ENCODE peak calls at places on chromosomes 11 and 22, in seven cellular contexts. W is substantia nigra, T is mesendoderm, F is MG63, A is HL-60, R is glutamatergic neuron, N is NCI-H1417. M is an unnamed sample.

GRCh38 chr11:7347611-7348431 is 96.1 kb downstream of the SYT9 start:
- DNase-seq in A (no peak), W (no peak), N (no peak), F (no peak), R (no peak), T (no peak), M (no peak)

GRCh38 chr11:74090701-74091100 is 80.1 kb downstream of the C2CD3 start:
- DNase-seq in W (no peak), N (peak; percentile 9), A (no peak), T (peak; percentile 10), R (no peak), F (no peak), M (no peak)

GRCh38 chr11:104764718-104765045 is 133.6 kb downstream of the CASP12 start:
- DNase-seq in F (no peak), N (peak; percentile 9), A (no peak), R (no peak), W (no peak), T (no peak), M (no peak)

GRCh38 chr11:17012712-17013547 is 1.3 kb downstream of the PLEKHA7 start:
- DNase-seq in N (peak; percentile 77), A (no peak), W (peak; percentile 33), F (no peak), T (peak; percentile 28), R (peak; percentile 38), M (peak; percentile 65)

GRCh38 chr11:123381817-123382554 is 48.1 kb upstream of the GRAMD1B start:
- DNase-seq in N (no peak), R (no peak), A (no peak), W (no peak), F (no peak), T (no peak), M (no peak)

GRCh38 chr11:70608568-70609314 is 210.4 kb downstream of the CTTN start:
- DNase-seq in N (peak; percentile 16), W (no peak), R (peak; percentile 51), F (no peak), A (no peak), T (peak; percentile 16), M (no peak)

GRCh38 chr11:68036141-68036716 is 2.6 kb upstream of the TCIRG1 start:
- DNase-seq in F (no peak), N (no peak), A (peak; percentile 84), T (no peak), W (no peak), R (peak; percentile 11), M (no peak)

GRCh38 chr11:67437082-67437821 is at the start of gene PTPRCAP:
- DNase-seq in F (no peak), N (no peak), T (peak; percentile 71), R (no peak), W (no peak), A (peak; percentile 89), M (no peak)

GRCh38 chr22:29272624-29273023 is 4.6 kb downstream of the EWSR1 start:
- DNase-seq in R (no peak), W (no peak), F (no peak), N (no peak), A (no peak), T (no peak), M (no peak)

GRCh38 chr11:105139669-105140068 is at the start of gene CARD18:
- DNase-seq in T (no peak), N (no peak), A (no peak), R (no peak), F (no peak), W (no peak), M (no peak)

GRCh38 chr22:50284479-50284878 is 14.3 kb upstream of the MAPK11 start:
- DNase-seq in R (no peak), W (no peak), N (no peak), T (no peak), F (no peak), A (no peak), M (no peak)

GRCh38 chr22:30878516-30879365 is 89.8 kb downstream of the MORC2 start:
- DNase-seq in N (no peak), F (no peak), T (no peak), W (no peak), R (peak; percentile 54), A (no peak), M (no peak)

GRCh38 chr11:33828604-33829429 is 54.5 kb upstream of the FBXO3 start:
- DNase-seq in W (no peak), F (no peak), A (no peak), N (no peak), T (no peak), R (no peak), M (no peak)

GRCh38 chr11:34344410-34345011 is 13.3 kb downstream of the ABTB2 start:
- DNase-seq in R (no peak), F (peak; percentile 45), T (no peak), N (no peak), A (no peak), W (no peak), M (no peak)

GRCh38 chr11:68843703-68844312 is 2.1 kb upstream of the CPT1A start:
- DNase-seq in W (peak; percentile 14), F (no peak), N (peak; percentile 94), A (peak; percentile 87), R (peak; percentile 45), T (peak; percentile 89), M (no peak)

GRCh38 chr11:123434911-123435310 is 4.8 kb downstream of the GRAMD1B start:
- DNase-seq in N (no peak), A (peak; percentile 33), T (peak; percentile 89), R (no peak), F (no peak), W (no peak), M (no peak)

GRCh38 chr11:107545101-107545514 is 20.4 kb downstream of the ALKBH8 start:
- DNase-seq in R (no peak), A (no peak), F (no peak), T (no peak), W (no peak), N (no peak), M (no peak)

GRCh38 chr11:75574698-75575265 is 12.7 kb downstream of the SERPINH1 start:
- DNase-seq in F (no peak), W (no peak), N (no peak), R (no peak), T (peak; percentile 47), A (no peak), M (no peak)

GRCh38 chr11:22583963-22584492 is 41.6 kb downstream of the FANCF start:
- DNase-seq in W (no peak), N (no peak), R (no peak), F (no peak), A (no peak), T (no peak), M (no peak)

GRCh38 chr11:63841554-63841953 is 2.6 kb downstream of the MARK2 start:
- DNase-seq in N (peak; percentile 61), A (no peak), R (no peak), T (peak; percentile 84), W (peak; percentile 27), F (peak; percentile 43), M (no peak)

GRCh38 chr22:40156001-40156516 is 21.7 kb upstream of the TNRC6B start:
- DNase-seq in N (peak; percentile 66), A (peak; percentile 75), T (peak; percentile 80), R (no peak), F (no peak), W (no peak), M (no peak)

GRCh38 chr11:86637976-86638375 is 34.4 kb downstream of the ME3 start:
- DNase-seq in F (no peak), A (no peak), N (no peak), W (no peak), R (no peak), T (no peak), M (no peak)

GRCh38 chr11:75981546-75981945 is 166.5 kb downstream of the UVRAG start:
- DNase-seq in T (no peak), W (no peak), N (no peak), A (no peak), R (no peak), F (no peak), M (no peak)

GRCh38 chr11:1390603-1391164 is 950 bp downstream of the BRSK2 start:
- DNase-seq in F (peak; percentile 26), T (peak; percentile 41), A (no peak), N (peak; percentile 49), W (peak; percentile 62), R (peak; percentile 85), M (no peak)

GRCh38 chr11:127362754-127363153 is 362.2 kb upstream of the KIRREL3 start:
- DNase-seq in T (no peak), F (no peak), W (no peak), A (no peak), R (no peak), N (no peak), M (no peak)

GRCh38 chr11:27183672-27184457 is 143.2 kb downstream of the BBOX1 start:
- DNase-seq in F (no peak), N (peak; percentile 85), T (peak; percentile 71), W (peak; percentile 25), A (peak; percentile 30), R (peak; percentile 30), M (no peak)

GRCh38 chr11:33874910-33875490 is 16.9 kb downstream of the LMO2 start:
- DNase-seq in A (peak; percentile 65), F (no peak), R (no peak), T (no peak), W (no peak), N (no peak), M (no peak)

GRCh38 chr11:86596861-86597632 is 75.4 kb downstream of the ME3 start:
- DNase-seq in N (no peak), R (no peak), A (no peak), W (no peak), T (no peak), F (no peak), M (no peak)

GRCh38 chr22:42343136-42343484 is 72.7 kb upstream of the TCF20 start:
- DNase-seq in F (peak; percentile 26), A (no peak), W (no peak), N (peak; percentile 72), T (peak; percentile 62), R (no peak), M (no peak)

GRCh38 chr11:45073575-45074225 is 72.7 kb upstream of the PRDM11 start:
- DNase-seq in R (no peak), N (peak; percentile 60), W (no peak), F (no peak), T (no peak), A (no peak), M (no peak)

GRCh38 chr11:29171350-29171950 is 845.4 kb downstream of the KCNA4 start:
- DNase-seq in F (no peak), W (no peak), N (no peak), R (no peak), T (no peak), A (no peak), M (no peak)

GRCh38 chr22:27687984-27688545 is 113.5 kb downstream of the MN1 start:
- DNase-seq in F (peak; percentile 33), T (peak; percentile 66), W (no peak), A (no peak), N (no peak), R (no peak), M (no peak)

GRCh38 chr11:12142179-12142578 is 31.8 kb downstream of the MICAL2 start:
- DNase-seq in W (no peak), T (no peak), A (no peak), F (no peak), R (no peak), N (no peak), M (no peak)

GRCh38 chr22:47739216-47739615 is 976.8 kb downstream of the TBC1D22A start:
- DNase-seq in T (no peak), W (no peak), A (no peak), F (no peak), N (no peak), R (no peak), M (no peak)

GRCh38 chr11:114260483-114260882 is 35.7 kb upstream of the NNMT start:
- DNase-seq in T (no peak), N (no peak), R (no peak), F (no peak), W (no peak), A (no peak), M (no peak)

GRCh38 chr11:66491315-66491935 is 11.2 kb downstream of the DPP3 start:
- DNase-seq in R (peak; percentile 48), N (no peak), T (peak; percentile 45), A (no peak), W (no peak), F (no peak), M (no peak)